ENCODE peak calls at places on chromosomes 12 and 14, in five cellular contexts. N, Z, Y, B and E are unnamed samples. For H3K4me1 and H3K27me3, the result is how much of the 10 kb centered on the place peaks cover.

GRCh38 chr14:66944872-66945271 is 244.4 kb upstream of the GARIN2 start:
- DNase-seq in N (peak), Z (peak), Y (peak), B (no peak), E (peak)

GRCh38 chr12:90842477-90842876 is 112.5 kb downstream of the CCER1 start:
- DNase-seq in N (no peak), Z (no peak), Y (peak), B (no peak), E (no peak)

GRCh38 chr14:35213869-35214387 is 78.3 kb upstream of the PSMA6 start:
- DNase-seq in N (peak), Z (peak), Y (no peak), B (no peak), E (peak)

GRCh38 chr12:90305379-90305778 is 596.7 kb upstream of the ATP2B1 start:
- DNase-seq in N (no peak), Z (no peak), Y (peak), B (no peak), E (no peak)

GRCh38 chr12:42946776-42947435 is 357.4 kb upstream of the PRICKLE1 start:
- DNase-seq in N (no peak), Z (no peak), Y (no peak), B (no peak), E (no peak)

GRCh38 chr12:65526311-65526710 is 247.8 kb downstream of the MSRB3 start:
- DNase-seq in N (peak), Z (no peak), Y (no peak), B (no peak), E (no peak)

GRCh38 chr14:93880025-93880820 is 46.9 kb upstream of the FAM181A start:
- DNase-seq in N (no peak), Z (no peak), Y (peak), B (peak), E (peak)

GRCh38 chr12:89783321-89784060 is 74.9 kb upstream of the ATP2B1 start:
- DNase-seq in N (peak), Z (peak), Y (no peak), B (peak), E (peak)

GRCh38 chr12:96241484-96242256 is 47.5 kb downstream of the ELK3 start:
- DNase-seq in N (peak), Z (peak), Y (peak), B (peak), E (no peak)

GRCh38 chr12:103501447-103501846 is 5.7 kb upstream of the C12orf42 start:
- DNase-seq in N (no peak), Z (no peak), Y (no peak), B (no peak), E (no peak)

GRCh38 chr12:57716305-57716704 is 22.2 kb downstream of the AGAP2 start:
- DNase-seq in N (no peak), Z (no peak), Y (no peak), B (no peak), E (no peak)

GRCh38 chr12:70044170-70044569 is 199.1 kb upstream of the CNOT2 start:
- DNase-seq in N (no peak), Z (no peak), Y (no peak), B (no peak), E (no peak)

GRCh38 chr14:34837801-34838322 is 37.3 kb downstream of the BAZ1A start:
- DNase-seq in N (no peak), Z (no peak), Y (no peak), B (no peak), E (no peak)

GRCh38 chr14:95858893-95859292 is 17.7 kb upstream of the TUNAR start:
- DNase-seq in N (no peak), Z (no peak), Y (no peak), B (no peak), E (no peak)

GRCh38 chr12:93167841-93168492 is 209.8 kb upstream of the NUDT4 start:
- DNase-seq in N (no peak), Z (no peak), Y (peak), B (peak), E (no peak)

GRCh38 chr14:22973217-22974032 is 8.9 kb downstream of the AJUBA start:
- DNase-seq in N (peak), Z (peak), Y (peak), B (peak), E (peak)

GRCh38 chr12:96107236-96107635 is 71.8 kb upstream of the LTA4H start:
- DNase-seq in N (no peak), Z (no peak), Y (no peak), B (no peak), E (no peak)

GRCh38 chr12:121812320-121812871 is 8.6 kb downstream of the SETD1B start:
- DNase-seq in N (peak), Z (peak), Y (peak), B (peak), E (peak)

GRCh38 chr14:33287204-33287603 is 348.5 kb downstream of the NPAS3 start:
- DNase-seq in N (no peak), Z (no peak), Y (no peak), B (peak), E (no peak)

GRCh38 chr14:82905762-82906161 is 1372.1 kb upstream of the SEL1L start:
- DNase-seq in N (no peak), Z (no peak), Y (no peak), B (no peak), E (no peak)

GRCh38 chr14:33686218-33686617 is 264.7 kb downstream of the EGLN3 start:
- DNase-seq in N (peak), Z (peak), Y (no peak), B (no peak), E (no peak)

GRCh38 chr12:133080619-133081407 is at the start of gene ZNF140:
- DNase-seq in N (peak), Z (peak), Y (peak), B (peak), E (peak)

GRCh38 chr12:11228268-11228879 is 41.1 kb downstream of the PRB3 start:
- DNase-seq in N (peak), Z (peak), Y (peak), B (peak), E (peak)

GRCh38 chr12:47931187-47931586 is 26.4 kb upstream of the VDR start:
- DNase-seq in N (no peak), Z (no peak), Y (no peak), B (no peak), E (no peak)

GRCh38 chr12:4138051-4138450 is 135.5 kb upstream of the CCND2 start:
- DNase-seq in N (no peak), Z (no peak), Y (no peak), B (no peak), E (no peak)
- H3K4me1 ChIP-seq in N (under half), Z (under half), Y (under half), B (under half), E (under half)

DNA sequence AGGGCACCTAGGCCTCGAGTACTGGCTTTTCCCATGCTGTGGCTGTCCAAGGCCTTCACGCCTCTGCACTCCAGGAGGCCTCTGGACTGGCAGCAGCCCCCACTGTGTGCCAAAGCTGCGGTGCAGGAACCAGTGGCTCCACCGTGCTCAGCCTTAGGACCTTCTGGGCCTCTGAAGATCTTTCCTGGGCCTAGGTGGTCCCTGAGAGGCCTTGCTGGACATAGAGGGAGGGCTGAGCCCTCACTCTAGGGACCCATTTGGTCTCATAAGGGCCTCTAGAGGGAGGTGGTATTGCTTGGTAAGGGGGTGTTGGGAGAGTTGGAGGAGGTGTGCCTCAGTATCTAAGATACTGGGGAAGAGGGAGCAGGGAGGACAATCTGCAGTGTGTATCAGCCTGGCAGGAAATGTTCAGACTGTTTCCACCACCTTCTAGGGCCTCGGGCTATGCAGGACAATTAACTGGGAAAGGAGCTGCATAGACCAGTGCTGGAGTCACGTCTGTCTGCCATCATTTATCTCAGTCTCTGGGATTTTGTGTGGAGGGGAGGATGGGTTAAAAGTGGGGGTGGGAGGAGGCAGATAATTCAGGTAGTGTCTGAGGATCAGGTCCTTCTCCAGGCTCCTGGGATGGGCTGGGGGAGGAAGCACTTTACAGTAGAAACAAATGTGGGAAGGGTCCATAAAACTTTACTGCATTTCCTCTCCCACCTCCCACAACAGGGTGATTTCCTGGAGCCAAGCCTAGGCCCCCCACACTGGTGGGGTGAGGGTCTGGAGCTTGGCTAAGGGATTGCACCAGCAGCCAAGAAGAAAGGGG is 2.9 kb downstream of the HOXC5 start:
- DNase-seq in N (no peak), Z (no peak), Y (no peak), B (no peak), E (no peak)
- H3K9ac ChIP-seq in N (no peak), Z (no peak), Y (no peak), B (no peak), E (peak)

GRCh38 chr14:28766505-28767238 is at the start of gene FOXG1:
- DNase-seq in N (no peak), Z (no peak), Y (peak), B (no peak), E (no peak)
- H3K27me3 ChIP-seq in N (half or more), Z (half or more), Y (under half), B (half or more), E (half or more)

GRCh38 chr14:68726093-68726695 is 66.7 kb downstream of the ZFP36L1 start:
- DNase-seq in N (no peak), Z (no peak), Y (no peak), B (no peak), E (no peak)
- H3K4me1 ChIP-seq in N (under half), Z (under half), Y (under half), B (under half), E (under half)

GRCh38 chr12:102144221-102144620 is 24.2 kb downstream of the PARPBP start:
- DNase-seq in N (no peak), Z (peak), Y (no peak), B (no peak), E (peak)
- H3K9ac ChIP-seq in N (no peak), Z (no peak), Y (no peak), B (no peak), E (no peak)

GRCh38 chr14:104841730-104842129 is 23.3 kb upstream of the CEP170B start:
- DNase-seq in N (no peak), Z (no peak), Y (no peak), B (no peak), E (no peak)
- H3K27me3 ChIP-seq in N (half or more), Z (under half), Y (under half), B (under half), E (under half)

DNA sequence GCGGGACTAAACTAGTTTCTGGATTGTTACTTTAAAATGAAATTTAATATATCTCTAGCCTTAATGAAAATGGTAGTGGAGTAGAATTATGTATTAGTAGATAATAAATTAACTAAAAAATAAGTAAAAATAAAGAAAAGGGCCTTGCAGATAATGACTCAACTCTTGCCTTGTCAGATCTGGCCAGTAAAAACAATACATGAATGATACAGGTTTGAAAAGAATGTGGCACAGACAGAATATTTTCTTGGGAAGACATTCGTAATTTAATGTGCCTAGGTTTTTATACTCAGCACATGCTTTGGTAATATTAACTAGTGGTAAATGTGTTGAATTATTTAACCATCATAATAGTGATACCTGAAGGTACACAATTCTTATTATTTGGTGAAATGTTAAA is 28.3 kb downstream of the ATF7IP start:
- DNase-seq in N (peak), Z (no peak), Y (no peak), B (no peak), E (no peak)
- H3K4me1 ChIP-seq in N (under half), Z (under half), Y (under half), B (under half), E (under half)

GRCh38 chr14:38716871-38717270 is 386.2 kb downstream of the SEC23A start:
- DNase-seq in N (no peak), Z (no peak), Y (no peak), B (no peak), E (no peak)
- H3K9ac ChIP-seq in N (no peak), Z (no peak), Y (no peak), B (no peak), E (no peak)